ENCODE peak calls at places on chromosomes 16 and 17, in four cellular contexts. One of them, this sample, is unnamed.

GRCh38 chr17:79843475-79843916 is 4.3 kb upstream of the CBX4 start:
- DNase-seq in GM12878: no peak
- DNase-seq in SK-N-SH: no peak
- DNase-seq in K562: no peak
- DNase-seq in this sample: no peak

GRCh38 chr16:82761236-82761635 is 134.5 kb downstream of the CDH13 start:
- DNase-seq in GM12878: no peak
- DNase-seq in SK-N-SH: no peak
- DNase-seq in K562: no peak
- DNase-seq in this sample: no peak

GRCh38 chr16:70161350-70161749 is 12.2 kb upstream of the CLEC18C start:
- DNase-seq in GM12878: no peak
- DNase-seq in SK-N-SH: no peak
- DNase-seq in K562: no peak
- DNase-seq in this sample: no peak

GRCh38 chr17:27533874-27534815 is 77.9 kb downstream of the KSR1 start:
- DNase-seq in GM12878: no peak
- DNase-seq in SK-N-SH: no peak
- DNase-seq in K562: no peak
- DNase-seq in this sample: peak

GRCh38 chr16:14015461-14015860 is 55.7 kb upstream of the MRTFB start:
- DNase-seq in GM12878: no peak
- DNase-seq in SK-N-SH: no peak
- DNase-seq in K562: no peak
- DNase-seq in this sample: no peak

GRCh38 chr16:21283521-21284289 is 5.6 kb upstream of the CRYM start:
- DNase-seq in GM12878: no peak
- DNase-seq in SK-N-SH: peak
- DNase-seq in K562: peak
- DNase-seq in this sample: peak

GRCh38 chr16:5034167-5034523 is 410 bp upstream of the NAGPA start:
- DNase-seq in GM12878: no peak
- DNase-seq in SK-N-SH: no peak
- DNase-seq in K562: no peak
- DNase-seq in this sample: no peak

GRCh38 chr17:72393553-72393952 is 272.7 kb downstream of the SOX9 start:
- DNase-seq in GM12878: no peak
- DNase-seq in SK-N-SH: no peak
- DNase-seq in K562: no peak
- DNase-seq in this sample: no peak

GRCh38 chr16:69567031-69567680 is 1.4 kb downstream of the NFAT5 start:
- DNase-seq in GM12878: no peak
- DNase-seq in SK-N-SH: peak
- DNase-seq in K562: peak
- DNase-seq in this sample: no peak

GRCh38 chr16:88430185-88430523 is 22.9 kb upstream of the ZFPM1 start:
- DNase-seq in GM12878: no peak
- DNase-seq in SK-N-SH: no peak
- DNase-seq in K562: no peak
- DNase-seq in this sample: no peak

GRCh38 chr16:76335187-76335974 is 58.2 kb downstream of the CNTNAP4 start:
- DNase-seq in GM12878: no peak
- DNase-seq in SK-N-SH: no peak
- DNase-seq in K562: no peak
- DNase-seq in this sample: no peak

GRCh38 chr17:3966720-3967363 is 2.6 kb upstream of the ATP2A3 start:
- DNase-seq in GM12878: no peak
- DNase-seq in SK-N-SH: no peak
- DNase-seq in K562: no peak
- DNase-seq in this sample: no peak

GRCh38 chr17:82242977-82243647 is 14.3 kb downstream of the SLC16A3 start:
- DNase-seq in GM12878: no peak
- DNase-seq in SK-N-SH: peak
- DNase-seq in K562: no peak
- DNase-seq in this sample: no peak
- TF ChIP-seq USF1 in GM12878: no peak
- TF ChIP-seq USF1 in SK-N-SH: no peak
- TF ChIP-seq USF1 in K562: no peak
- TF ChIP-seq USF1 in this sample: no peak

GRCh38 chr17:39094607-39095308 is 56.7 kb downstream of the PLXDC1 start:
- DNase-seq in GM12878: no peak
- DNase-seq in SK-N-SH: no peak
- DNase-seq in K562: no peak
- DNase-seq in this sample: no peak
- TF ChIP-seq USF1 in GM12878: no peak
- TF ChIP-seq USF1 in SK-N-SH: no peak
- TF ChIP-seq USF1 in K562: no peak
- TF ChIP-seq USF1 in this sample: no peak

GRCh38 chr16:31488630-31489564 is 6.0 kb downstream of the SLC5A2 start:
- DNase-seq in GM12878: no peak
- DNase-seq in SK-N-SH: no peak
- DNase-seq in K562: no peak
- DNase-seq in this sample: no peak
- TF ChIP-seq USF1 in GM12878: no peak
- TF ChIP-seq USF1 in SK-N-SH: no peak
- TF ChIP-seq USF1 in K562: no peak
- TF ChIP-seq USF1 in this sample: peak

GRCh38 chr17:30476726-30477082 is 504 bp upstream of the GOSR1 start:
- DNase-seq in GM12878: no peak
- DNase-seq in SK-N-SH: no peak
- DNase-seq in K562: peak
- DNase-seq in this sample: no peak
- TF ChIP-seq USF1 in GM12878: no peak
- TF ChIP-seq USF1 in SK-N-SH: no peak
- TF ChIP-seq USF1 in K562: no peak
- TF ChIP-seq USF1 in this sample: no peak

DNA sequence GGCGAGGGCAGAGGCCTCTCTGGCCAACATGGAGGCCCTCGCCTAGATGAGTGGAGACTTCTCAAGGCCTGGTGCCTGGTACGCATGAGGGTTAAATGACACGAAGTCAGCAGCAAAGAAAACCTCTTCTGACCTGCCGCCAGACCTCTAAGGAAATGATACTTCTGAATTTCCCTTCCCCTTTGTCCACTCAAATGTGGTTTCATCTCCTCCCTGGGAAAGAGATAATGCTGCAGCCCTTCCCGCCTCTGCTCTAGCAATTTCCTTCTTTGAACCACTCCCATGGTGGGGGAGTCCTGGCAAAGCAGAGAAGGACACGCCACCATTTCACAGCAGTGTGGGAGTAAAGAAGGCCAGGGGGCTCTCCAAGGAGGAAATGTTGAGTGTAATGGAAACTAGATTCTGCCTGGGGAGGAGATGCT is 65.7 kb upstream of the BCAR1 start:
- DNase-seq in GM12878: no peak
- DNase-seq in SK-N-SH: no peak
- DNase-seq in K562: peak
- DNase-seq in this sample: no peak
- TF ChIP-seq USF1 in GM12878: no peak
- TF ChIP-seq USF1 in SK-N-SH: no peak
- TF ChIP-seq USF1 in K562: no peak
- TF ChIP-seq USF1 in this sample: no peak

DNA sequence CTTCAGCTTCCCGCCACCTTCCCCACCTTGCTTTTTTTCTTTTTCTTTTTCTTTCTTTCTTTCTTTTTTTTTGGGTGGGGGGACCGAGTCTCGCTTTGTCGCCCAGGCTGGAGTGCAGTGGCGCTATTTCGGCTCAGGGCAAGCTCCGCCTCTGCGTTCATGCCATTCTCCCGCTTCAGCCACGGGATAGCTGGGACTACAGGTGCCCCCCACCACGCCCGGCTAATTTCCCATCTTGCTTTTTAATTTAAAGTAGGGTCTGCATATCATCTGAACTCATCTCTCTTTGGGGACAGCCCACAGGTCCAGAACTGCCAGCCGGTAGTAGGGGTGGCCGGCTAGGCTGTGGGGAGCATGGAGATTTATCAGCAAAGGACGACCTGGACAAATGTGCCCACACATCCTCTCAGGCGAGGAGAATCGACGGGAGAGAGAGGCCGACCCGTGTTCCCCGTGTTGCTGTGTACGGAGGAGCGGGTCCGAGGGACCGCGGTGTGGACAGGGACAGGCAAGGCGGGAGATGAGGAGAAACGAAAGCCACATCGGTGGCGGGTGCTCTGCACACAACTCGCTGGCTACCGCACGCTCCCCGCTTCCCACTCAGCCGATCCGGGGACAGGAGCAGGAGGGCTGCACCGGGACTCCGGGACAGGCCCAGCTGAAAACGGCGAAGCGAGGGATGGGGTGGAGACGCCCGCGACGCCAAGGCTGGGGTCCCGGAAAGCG is 2.4 kb downstream of the MT1M start:
- DNase-seq in GM12878: no peak
- DNase-seq in SK-N-SH: peak
- DNase-seq in K562: no peak
- DNase-seq in this sample: no peak
- TF ChIP-seq USF1 in GM12878: no peak
- TF ChIP-seq USF1 in SK-N-SH: no peak
- TF ChIP-seq USF1 in K562: no peak
- TF ChIP-seq USF1 in this sample: no peak

GRCh38 chr16:72384651-72385050 is 212.7 kb upstream of the PMFBP1 start:
- DNase-seq in GM12878: no peak
- DNase-seq in SK-N-SH: no peak
- DNase-seq in K562: no peak
- DNase-seq in this sample: no peak

GRCh38 chr16:72380283-72380682 is 208.3 kb upstream of the PMFBP1 start:
- DNase-seq in GM12878: no peak
- DNase-seq in SK-N-SH: no peak
- DNase-seq in K562: no peak
- DNase-seq in this sample: no peak
- TF ChIP-seq USF1 in GM12878: no peak
- TF ChIP-seq USF1 in SK-N-SH: no peak
- TF ChIP-seq USF1 in K562: no peak
- TF ChIP-seq USF1 in this sample: no peak

GRCh38 chr17:17400566-17401184 is 76.1 kb upstream of the MED9 start:
- DNase-seq in GM12878: no peak
- DNase-seq in SK-N-SH: no peak
- DNase-seq in K562: no peak
- DNase-seq in this sample: no peak

GRCh38 chr17:17400070-17400469 is 76.7 kb upstream of the MED9 start:
- DNase-seq in GM12878: no peak
- DNase-seq in SK-N-SH: no peak
- DNase-seq in K562: no peak
- DNase-seq in this sample: no peak

GRCh38 chr17:17403899-17404576 is 72.8 kb upstream of the MED9 start:
- DNase-seq in GM12878: no peak
- DNase-seq in SK-N-SH: peak
- DNase-seq in K562: no peak
- DNase-seq in this sample: no peak

GRCh38 chr17:17401271-17401781 is 75.5 kb upstream of the MED9 start:
- DNase-seq in GM12878: no peak
- DNase-seq in SK-N-SH: no peak
- DNase-seq in K562: peak
- DNase-seq in this sample: peak

DNA sequence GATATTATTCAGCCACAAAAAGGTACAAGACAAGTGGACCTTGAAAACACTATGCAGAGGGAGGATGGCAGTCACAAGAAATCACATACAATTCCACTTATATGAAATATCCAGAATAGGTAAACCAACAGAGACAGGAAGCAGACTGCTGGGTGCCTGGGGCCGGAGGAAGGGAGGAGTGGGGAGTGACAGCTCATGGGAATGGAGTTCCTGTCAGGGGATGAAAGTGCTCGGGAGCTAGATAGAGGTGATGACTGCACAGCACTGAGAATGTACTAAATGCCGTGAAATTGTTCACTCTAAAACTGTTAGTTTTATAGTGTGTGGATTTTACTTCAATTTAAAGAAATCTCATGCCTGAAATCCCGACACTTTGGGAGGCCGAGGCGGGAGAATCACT is 74.2 kb upstream of the MED9 start:
- DNase-seq in GM12878: no peak
- DNase-seq in SK-N-SH: no peak
- DNase-seq in K562: no peak
- DNase-seq in this sample: no peak
- TF ChIP-seq USF1 in GM12878: no peak
- TF ChIP-seq USF1 in SK-N-SH: no peak
- TF ChIP-seq USF1 in K562: no peak
- TF ChIP-seq USF1 in this sample: no peak

GRCh38 chr16:67357561-67357960 is 30.9 kb downstream of the LRRC36 start:
- DNase-seq in GM12878: no peak
- DNase-seq in SK-N-SH: no peak
- DNase-seq in K562: no peak
- DNase-seq in this sample: no peak
- TF ChIP-seq USF1 in GM12878: no peak
- TF ChIP-seq USF1 in SK-N-SH: no peak
- TF ChIP-seq USF1 in K562: no peak
- TF ChIP-seq USF1 in this sample: no peak

GRCh38 chr17:13582776-13583414 is 18.8 kb downstream of the HS3ST3A1 start:
- DNase-seq in GM12878: no peak
- DNase-seq in SK-N-SH: no peak
- DNase-seq in K562: no peak
- DNase-seq in this sample: no peak

GRCh38 chr17:13576661-13577526 is 24.8 kb downstream of the HS3ST3A1 start:
- DNase-seq in GM12878: no peak
- DNase-seq in SK-N-SH: no peak
- DNase-seq in K562: no peak
- DNase-seq in this sample: no peak

GRCh38 chr17:13583996-13584700 is 17.6 kb downstream of the HS3ST3A1 start:
- DNase-seq in GM12878: no peak
- DNase-seq in SK-N-SH: no peak
- DNase-seq in K562: no peak
- DNase-seq in this sample: no peak

GRCh38 chr17:13584701-13585080 is 17.0 kb downstream of the HS3ST3A1 start:
- DNase-seq in GM12878: no peak
- DNase-seq in SK-N-SH: no peak
- DNase-seq in K562: no peak
- DNase-seq in this sample: no peak

GRCh38 chr17:13581925-13582324 is 19.8 kb downstream of the HS3ST3A1 start:
- DNase-seq in GM12878: no peak
- DNase-seq in SK-N-SH: no peak
- DNase-seq in K562: no peak
- DNase-seq in this sample: no peak
- TF ChIP-seq USF1 in GM12878: no peak
- TF ChIP-seq USF1 in SK-N-SH: no peak
- TF ChIP-seq USF1 in K562: no peak
- TF ChIP-seq USF1 in this sample: no peak

This sample was measured in WTC11.